ENCODE peak calls at places on chromosome 1, in four cellular contexts. One of them, this sample, is unnamed.

GRCh38 chr1:27007909-27008582 is 4.6 kb downstream of the TENT5B start:
- DNase-seq in body of pancreas: peak; percentile 54
- DNase-seq in AG04450: no peak
- DNase-seq in tibial nerve: no peak
- DNase-seq in this sample: no peak

GRCh38 chr1:228372183-228373003 is 34.2 kb downstream of the TRIM11 start:
- DNase-seq in body of pancreas: peak; percentile 65
- DNase-seq in AG04450: no peak
- DNase-seq in tibial nerve: no peak
- DNase-seq in this sample: no peak

GRCh38 chr1:66984491-66984890 is 59.7 kb downstream of the MIER1 start:
- DNase-seq in body of pancreas: no peak
- DNase-seq in AG04450: no peak
- DNase-seq in tibial nerve: no peak
- DNase-seq in this sample: no peak

GRCh38 chr1:40258445-40258769 is 371 bp downstream of the ZMPSTE24 start:
- DNase-seq in body of pancreas: no peak
- DNase-seq in AG04450: no peak
- DNase-seq in tibial nerve: no peak
- DNase-seq in this sample: no peak

GRCh38 chr1:165899461-165899941 is 72.1 kb downstream of the UCK2 start:
- DNase-seq in body of pancreas: peak; percentile 63
- DNase-seq in AG04450: no peak
- DNase-seq in tibial nerve: no peak
- DNase-seq in this sample: no peak

GRCh38 chr1:118271883-118272282 is 86.9 kb upstream of the SPAG17 start:
- DNase-seq in body of pancreas: no peak
- DNase-seq in AG04450: no peak
- DNase-seq in tibial nerve: no peak
- DNase-seq in this sample: no peak

GRCh38 chr1:115430717-115431116 is 92.7 kb upstream of the NGF start:
- DNase-seq in body of pancreas: no peak
- DNase-seq in AG04450: peak; percentile 60
- DNase-seq in tibial nerve: no peak
- DNase-seq in this sample: no peak

GRCh38 chr1:48043524-48043923 is 46.3 kb upstream of the TRABD2B start:
- DNase-seq in body of pancreas: no peak
- DNase-seq in AG04450: no peak
- DNase-seq in tibial nerve: no peak
- DNase-seq in this sample: no peak

GRCh38 chr1:44101356-44101755 is 17.3 kb upstream of the KLF17 start:
- DNase-seq in body of pancreas: no peak
- DNase-seq in AG04450: no peak
- DNase-seq in tibial nerve: no peak
- DNase-seq in this sample: no peak

GRCh38 chr1:93738075-93738622 is 56.5 kb upstream of the BCAR3 start:
- DNase-seq in body of pancreas: no peak
- DNase-seq in AG04450: peak; percentile 72
- DNase-seq in tibial nerve: no peak
- DNase-seq in this sample: no peak

GRCh38 chr1:50430010-50430405 is 6.8 kb upstream of the DMRTA2 start:
- DNase-seq in body of pancreas: no peak
- DNase-seq in AG04450: no peak
- DNase-seq in tibial nerve: no peak
- DNase-seq in this sample: no peak

GRCh38 chr1:203089651-203090045 is 3.8 kb upstream of the MYOG start:
- DNase-seq in body of pancreas: no peak
- DNase-seq in AG04450: no peak
- DNase-seq in tibial nerve: no peak
- DNase-seq in this sample: no peak

GRCh38 chr1:1331068-1331965 is at the start of gene TAS1R3:
- DNase-seq in body of pancreas: no peak
- DNase-seq in AG04450: no peak
- DNase-seq in tibial nerve: no peak
- DNase-seq in this sample: no peak

GRCh38 chr1:224084867-224085266 is 29.0 kb upstream of the FBXO28 start:
- DNase-seq in body of pancreas: no peak
- DNase-seq in AG04450: no peak
- DNase-seq in tibial nerve: no peak
- DNase-seq in this sample: no peak

GRCh38 chr1:110896090-110896489 is 23.1 kb downstream of the CD53 start:
- DNase-seq in body of pancreas: no peak
- DNase-seq in AG04450: no peak
- DNase-seq in tibial nerve: no peak
- DNase-seq in this sample: no peak

DNA sequence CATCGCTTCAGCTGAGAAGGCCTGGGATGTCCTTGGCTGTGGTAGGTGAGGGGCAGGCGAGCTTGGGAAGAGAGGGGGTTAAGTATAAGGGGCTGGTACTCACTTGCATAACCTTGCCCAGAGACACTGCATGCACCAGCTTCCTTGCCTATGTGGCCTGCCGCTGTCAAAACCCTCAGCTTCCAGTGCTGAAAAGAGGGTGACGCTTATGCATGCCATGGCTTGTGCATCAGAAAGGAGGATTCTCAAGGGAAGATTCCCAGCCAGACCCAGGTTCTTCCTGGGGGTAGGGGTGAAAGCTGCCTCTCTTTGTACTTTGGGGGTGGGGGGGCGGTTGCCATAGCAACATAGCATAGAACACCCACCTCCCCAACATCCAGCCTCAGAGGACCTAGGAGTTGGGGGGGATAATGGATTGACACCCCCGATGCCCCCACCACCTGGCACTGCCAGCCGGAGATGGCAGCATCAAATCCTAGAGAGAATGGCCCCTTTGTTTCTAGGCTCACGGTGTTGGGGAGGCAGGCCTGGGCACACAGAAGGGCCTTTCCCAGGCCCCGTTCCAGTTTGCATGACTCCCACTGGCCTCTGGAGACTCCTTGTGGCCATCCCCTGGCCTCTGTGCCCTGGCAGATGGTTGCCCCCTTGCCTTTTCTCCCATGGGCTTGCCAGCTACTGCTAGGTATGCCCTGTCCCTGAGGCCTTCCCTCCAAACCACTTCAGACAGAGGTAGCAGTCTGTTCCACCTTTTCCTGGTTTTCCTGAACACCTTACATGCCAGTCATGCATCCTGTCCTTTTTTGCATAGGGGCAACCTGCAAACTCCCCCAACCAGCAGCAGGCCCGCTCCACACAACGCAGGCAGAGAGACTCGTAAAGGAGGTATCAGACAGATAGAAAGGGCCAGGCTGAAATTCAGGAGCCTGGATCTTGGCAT is 44.6 kb downstream of the RHBG start:
- DNase-seq in body of pancreas: no peak
- DNase-seq in AG04450: no peak
- DNase-seq in tibial nerve: no peak
- DNase-seq in this sample: no peak
- H3K27me3 ChIP-seq in body of pancreas: no peaks in the 10 kb centered on the region
- H3K27me3 ChIP-seq in AG04450: peaks cover 55% of the 10 kb centered on the region
- H3K27me3 ChIP-seq in tibial nerve: no peaks in the 10 kb centered on the region
- H3K27me3 ChIP-seq in this sample: peaks cover 3% of the 10 kb centered on the region

DNA sequence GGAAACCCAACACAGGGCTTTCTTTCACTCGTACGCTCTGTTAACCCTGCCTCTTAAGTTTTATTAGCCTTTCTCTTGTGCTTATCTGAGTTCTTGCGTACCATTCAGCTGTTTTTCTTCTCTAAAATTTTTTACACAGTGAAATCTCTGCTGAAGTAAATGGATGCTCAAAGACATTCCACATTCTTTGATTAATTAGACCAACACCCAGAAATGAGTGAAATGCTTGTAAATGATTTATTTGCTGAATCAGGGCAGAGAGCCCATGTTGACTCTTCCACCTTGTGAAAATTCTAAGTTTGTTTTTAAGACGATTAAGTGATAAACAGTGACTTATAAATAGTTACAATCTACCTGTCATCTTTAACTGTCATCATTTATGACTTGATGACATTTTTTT is 156.7 kb downstream of the ACTL8 start:
- DNase-seq in body of pancreas: no peak
- DNase-seq in AG04450: no peak
- DNase-seq in tibial nerve: no peak
- DNase-seq in this sample: no peak
- H3K27me3 ChIP-seq in body of pancreas: no peaks in the 10 kb centered on the region
- H3K27me3 ChIP-seq in AG04450: peaks cover 18% of the 10 kb centered on the region
- H3K27me3 ChIP-seq in tibial nerve: no peaks in the 10 kb centered on the region
- H3K27me3 ChIP-seq in this sample: no peaks in the 10 kb centered on the region

DNA sequence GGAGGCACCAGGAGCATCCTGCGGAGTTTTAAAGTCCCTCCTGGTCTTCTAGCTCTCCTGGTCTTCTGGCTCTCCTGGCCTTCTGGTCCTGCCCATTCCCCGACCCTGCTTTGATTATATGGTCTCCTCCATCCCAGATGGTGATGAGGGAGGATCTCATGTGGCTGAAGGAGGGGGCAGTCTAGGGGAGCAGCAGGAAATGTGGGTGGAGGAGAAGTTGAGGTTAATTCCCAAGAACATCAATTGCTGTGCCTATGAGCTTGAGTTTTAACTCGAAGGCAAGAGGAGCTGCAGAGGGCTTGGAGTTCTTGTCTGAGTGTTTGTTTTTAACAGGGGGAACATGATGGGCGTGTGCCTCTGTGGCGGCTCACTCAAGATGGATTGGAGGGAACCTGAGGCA is 408.8 kb downstream of the MATN1 start:
- DNase-seq in body of pancreas: no peak
- DNase-seq in AG04450: no peak
- DNase-seq in tibial nerve: no peak
- DNase-seq in this sample: no peak
- H3K27me3 ChIP-seq in body of pancreas: no peaks in the 10 kb centered on the region
- H3K27me3 ChIP-seq in AG04450: no peaks in the 10 kb centered on the region
- H3K27me3 ChIP-seq in tibial nerve: no peaks in the 10 kb centered on the region
- H3K27me3 ChIP-seq in this sample: no peaks in the 10 kb centered on the region

GRCh38 chr1:39187276-39188046 is 17.0 kb upstream of the MACF1 start:
- DNase-seq in body of pancreas: no peak
- DNase-seq in AG04450: no peak
- DNase-seq in tibial nerve: no peak
- DNase-seq in this sample: no peak

GRCh38 chr1:39189592-39190041 is 14.9 kb upstream of the MACF1 start:
- DNase-seq in body of pancreas: no peak
- DNase-seq in AG04450: no peak
- DNase-seq in tibial nerve: no peak
- DNase-seq in this sample: no peak

GRCh38 chr1:39194398-39195051 is 10.0 kb upstream of the MACF1 start:
- DNase-seq in body of pancreas: no peak
- DNase-seq in AG04450: no peak
- DNase-seq in tibial nerve: no peak
- DNase-seq in this sample: no peak

GRCh38 chr1:39195166-39196111 is 9.1 kb upstream of the MACF1 start:
- DNase-seq in body of pancreas: no peak
- DNase-seq in AG04450: no peak
- DNase-seq in tibial nerve: no peak
- DNase-seq in this sample: no peak

DNA sequence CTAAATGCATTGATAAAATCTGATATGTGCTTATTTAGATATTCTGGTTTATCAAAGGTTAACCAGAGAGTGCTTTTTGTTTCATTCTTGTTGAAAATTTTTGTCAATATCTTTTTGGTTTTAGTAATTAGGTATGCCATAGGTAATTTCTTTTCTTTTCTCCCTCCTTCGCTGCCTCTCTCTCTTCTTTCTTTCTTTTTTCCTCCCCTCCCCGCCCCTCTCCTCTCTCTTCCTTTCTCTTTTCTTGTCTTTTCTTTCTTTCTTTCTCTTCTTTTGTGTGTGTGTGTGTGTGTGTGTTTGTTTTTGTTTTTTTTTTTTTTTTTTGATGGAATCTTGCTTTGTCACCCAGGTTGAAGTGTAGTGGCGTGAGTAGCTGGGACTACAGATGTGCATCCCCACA is 14.4 kb upstream of the MACF1 start:
- DNase-seq in body of pancreas: no peak
- DNase-seq in AG04450: no peak
- DNase-seq in tibial nerve: no peak
- DNase-seq in this sample: no peak
- H3K27me3 ChIP-seq in body of pancreas: no peaks in the 10 kb centered on the region
- H3K27me3 ChIP-seq in AG04450: no peaks in the 10 kb centered on the region
- H3K27me3 ChIP-seq in tibial nerve: no peaks in the 10 kb centered on the region
- H3K27me3 ChIP-seq in this sample: no peaks in the 10 kb centered on the region

DNA sequence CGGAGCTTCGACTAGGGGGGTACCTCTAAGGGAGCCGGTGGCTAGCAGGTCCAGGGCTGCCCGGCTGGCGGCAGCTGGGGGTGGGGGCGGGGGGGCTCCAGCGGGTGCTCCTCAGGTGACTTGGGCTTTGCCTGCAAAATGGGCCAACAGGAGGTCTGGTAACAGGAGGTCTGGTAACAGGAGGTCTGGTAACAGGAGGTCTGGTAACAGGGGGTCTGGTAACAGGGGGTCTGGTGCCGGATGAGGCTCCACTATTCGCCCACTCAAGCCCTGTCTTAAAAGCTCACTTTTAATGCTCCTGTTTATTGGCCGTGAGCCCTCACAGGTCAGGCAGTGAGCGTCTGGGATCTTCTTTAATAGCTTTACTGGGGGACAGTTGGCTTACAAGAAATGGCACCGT is 40.4 kb upstream of the ACTRT2 start:
- DNase-seq in body of pancreas: no peak
- DNase-seq in AG04450: no peak
- DNase-seq in tibial nerve: no peak
- DNase-seq in this sample: no peak
- H3K27me3 ChIP-seq in body of pancreas: no peaks in the 10 kb centered on the region
- H3K27me3 ChIP-seq in AG04450: no peaks in the 10 kb centered on the region
- H3K27me3 ChIP-seq in tibial nerve: no peaks in the 10 kb centered on the region
- H3K27me3 ChIP-seq in this sample: no peaks in the 10 kb centered on the region

This sample was measured in effector memory CD4-positive, alpha-beta T cell.